ENCODE peak calls at places on chromosomes 12 and 14, in ten cellular contexts. J is heart right ventricle; K is Caki2; Z is nephron progenitor cell; E is epithelial cell of prostate; P is kidney glomerular epithelial cell; L is activated CD8-positive, alpha-beta memory T cell treated with anti-CD3 and anti-CD28 coated beads for 48 hours; D is GM12864; U is cerebellum; S is HCT116. O is an unnamed sample.

GRCh38 chr12:57779736-57780135 is 2.9 kb upstream of the TSFM start:
- DNase-seq in Z (no peak), E (no peak), P (no peak), L (no peak), K (no peak), U (no peak), S (no peak), J (no peak), D (no peak), O (no peak)

GRCh38 chr12:65859519-65859918 is 35.2 kb downstream of the HMGA2 start:
- DNase-seq in J (no peak), K (no peak), U (no peak), E (no peak), L (no peak), P (no peak), S (no peak), Z (no peak), D (no peak), O (no peak)

GRCh38 chr14:35789651-35790050 is 19.4 kb downstream of the RALGAPA1 start:
- DNase-seq in Z (no peak), S (no peak), P (no peak), D (no peak), U (no peak), L (no peak), E (no peak), J (no peak), K (no peak), O (no peak)

GRCh38 chr14:105742531-105742848 is 216.1 kb downstream of the TMEM121 start:
- DNase-seq in P (no peak), S (no peak), L (no peak), U (no peak), J (no peak), Z (no peak), E (no peak), K (no peak), D (peak), O (no peak)

GRCh38 chr12:13211191-13211858 is 14.8 kb downstream of the EMP1 start:
- DNase-seq in E (no peak), D (no peak), U (no peak), J (no peak), L (no peak), Z (no peak), K (no peak), P (no peak), S (no peak), O (no peak)

GRCh38 chr12:15474766-15475165 is 152.5 kb downstream of the PTPRO start:
- DNase-seq in U (peak), K (no peak), Z (no peak), S (no peak), L (no peak), J (no peak), D (no peak), P (no peak), E (no peak), O (no peak)

GRCh38 chr12:11716794-11717532 is 67.5 kb downstream of the ETV6 start:
- DNase-seq in L (no peak), J (no peak), U (no peak), E (no peak), S (no peak), P (no peak), K (peak), D (no peak), Z (no peak), O (no peak)

GRCh38 chr12:3432176-3432742 is 58.7 kb upstream of the PRMT8 start:
- DNase-seq in D (no peak), L (no peak), E (no peak), S (no peak), P (no peak), J (no peak), K (no peak), U (no peak), Z (no peak), O (no peak)

GRCh38 chr14:84750763-84751554 is 779.0 kb upstream of the FLRT2 start:
- DNase-seq in E (no peak), U (no peak), S (no peak), J (no peak), D (no peak), L (no peak), K (peak), Z (no peak), P (peak), O (no peak)

GRCh38 chr12:131604146-131604844 is 106.6 kb upstream of the SFSWAP start:
- DNase-seq in U (no peak), S (no peak), E (no peak), K (no peak), L (no peak), P (no peak), Z (peak), D (peak), J (no peak), O (no peak)

GRCh38 chr12:101925352-101925751 is 48.0 kb downstream of the DRAM1 start:
- DNase-seq in P (peak), J (no peak), U (no peak), L (no peak), E (peak), K (no peak), D (no peak), Z (no peak), S (no peak), O (peak)

GRCh38 chr12:76383988-76384387 is 35.8 kb upstream of the BBS10 start:
- DNase-seq in U (no peak), Z (no peak), S (no peak), E (no peak), D (no peak), J (no peak), K (no peak), P (no peak), L (no peak), O (no peak)

GRCh38 chr14:87797001-87797400 is 196.0 kb downstream of the GALC start:
- DNase-seq in Z (no peak), S (no peak), L (no peak), U (no peak), D (no peak), P (no peak), E (no peak), J (no peak), K (no peak), O (no peak)